ENCODE peak calls at places on chromosomes 4 and X, in four cellular contexts. One of them, this sample, is unnamed.

GRCh38 chr4:106255195-106255594 is 60.8 kb downstream of the TBCK start:
- DNase-seq in HepG2: no peak
- DNase-seq in K562: no peak
- DNase-seq in GM12878: no peak
- DNase-seq in this sample: no peak

GRCh38 chr4:139266583-139267257 is 13.3 kb downstream of the MGARP start:
- DNase-seq in HepG2: peak
- DNase-seq in K562: peak
- DNase-seq in GM12878: peak
- DNase-seq in this sample: no peak

GRCh38 chr4:151606061-151606460 is 154.7 kb downstream of the GATB start:
- DNase-seq in HepG2: no peak
- DNase-seq in K562: no peak
- DNase-seq in GM12878: no peak
- DNase-seq in this sample: no peak

GRCh38 chr4:4422856-4423485 is 36.1 kb downstream of the NSG1 start:
- DNase-seq in HepG2: no peak
- DNase-seq in K562: no peak
- DNase-seq in GM12878: no peak
- DNase-seq in this sample: no peak

GRCh38 chrX:30906726-30907125 is 17.7 kb upstream of the TAB3 start:
- DNase-seq in HepG2: no peak
- DNase-seq in K562: peak
- DNase-seq in GM12878: no peak
- DNase-seq in this sample: peak

GRCh38 chr4:6880691-6881090 is 28.9 kb upstream of the TBC1D14 start:
- DNase-seq in HepG2: no peak
- DNase-seq in K562: no peak
- DNase-seq in GM12878: no peak
- DNase-seq in this sample: no peak

GRCh38 chr4:112881842-112882241 is 167.6 kb upstream of the ANK2 start:
- DNase-seq in HepG2: no peak
- DNase-seq in K562: no peak
- DNase-seq in GM12878: no peak
- DNase-seq in this sample: no peak

GRCh38 chr4:84050014-84050413 is 449.1 kb downstream of the NKX6-1 start:
- DNase-seq in HepG2: no peak
- DNase-seq in K562: no peak
- DNase-seq in GM12878: no peak
- DNase-seq in this sample: no peak

GRCh38 chr4:170071196-170071595 is 18.6 kb downstream of the AADAT start:
- DNase-seq in HepG2: no peak
- DNase-seq in K562: no peak
- DNase-seq in GM12878: no peak
- DNase-seq in this sample: no peak

GRCh38 chrX:24266996-24267395 is 46.9 kb downstream of the SUPT20HL2 start:
- DNase-seq in HepG2: no peak
- DNase-seq in K562: no peak
- DNase-seq in GM12878: no peak
- DNase-seq in this sample: no peak

GRCh38 chrX:20053537-20053936 is 62.7 kb upstream of the BCLAF3 start:
- DNase-seq in HepG2: no peak
- DNase-seq in K562: no peak
- DNase-seq in GM12878: no peak
- DNase-seq in this sample: no peak

GRCh38 chr4:88938138-88938537 is 118.8 kb downstream of the FAM13A start:
- DNase-seq in HepG2: no peak
- DNase-seq in K562: no peak
- DNase-seq in GM12878: no peak
- DNase-seq in this sample: no peak
- TF ChIP-seq SRF in HepG2: no peak
- TF ChIP-seq SRF in K562: no peak
- TF ChIP-seq SRF in GM12878: no peak
- TF ChIP-seq SRF in this sample: no peak

GRCh38 chr4:137181293-137181899 is 350.9 kb downstream of the PCDH18 start:
- DNase-seq in HepG2: no peak
- DNase-seq in K562: no peak
- DNase-seq in GM12878: no peak
- DNase-seq in this sample: no peak
- TF ChIP-seq CEBPB in HepG2: no peak
- TF ChIP-seq CEBPB in K562: no peak
- TF ChIP-seq CEBPB in GM12878: no peak
- TF ChIP-seq CEBPB in this sample: no peak

GRCh38 chr4:40245794-40246546 is 49.1 kb downstream of the RHOH start:
- DNase-seq in HepG2: no peak
- DNase-seq in K562: no peak
- DNase-seq in GM12878: no peak
- DNase-seq in this sample: no peak

GRCh38 chr4:40246938-40247337 is 50.1 kb downstream of the RHOH start:
- DNase-seq in HepG2: no peak
- DNase-seq in K562: no peak
- DNase-seq in GM12878: no peak
- DNase-seq in this sample: no peak

GRCh38 chr4:40247350-40247749 is 50.5 kb downstream of the RHOH start:
- DNase-seq in HepG2: no peak
- DNase-seq in K562: no peak
- DNase-seq in GM12878: no peak
- DNase-seq in this sample: no peak

GRCh38 chr4:40243390-40243948 is 46.6 kb downstream of the RHOH start:
- DNase-seq in HepG2: no peak
- DNase-seq in K562: no peak
- DNase-seq in GM12878: no peak
- DNase-seq in this sample: no peak

DNA sequence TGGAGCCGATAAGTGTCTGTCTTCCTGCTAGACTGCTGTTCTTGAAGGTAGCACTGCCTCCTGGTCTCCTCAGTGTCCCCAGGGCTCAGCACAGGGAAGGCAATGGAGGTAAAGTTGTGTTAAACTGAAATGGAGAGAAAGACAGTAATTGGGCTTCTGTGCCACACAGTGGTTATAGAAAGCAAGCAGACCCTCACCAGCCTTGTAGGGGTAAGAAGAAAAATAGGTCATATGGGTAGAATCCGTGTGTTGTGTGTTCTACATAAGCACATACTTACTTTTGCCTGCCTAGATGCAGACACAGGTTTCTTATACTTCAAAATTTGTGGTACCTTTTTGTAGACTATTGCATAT is 49.7 kb downstream of the RHOH start:
- DNase-seq in HepG2: no peak
- DNase-seq in K562: no peak
- DNase-seq in GM12878: no peak
- DNase-seq in this sample: no peak
- TF ChIP-seq SRF in HepG2: no peak
- TF ChIP-seq SRF in K562: no peak
- TF ChIP-seq SRF in GM12878: no peak
- TF ChIP-seq SRF in this sample: no peak

DNA sequence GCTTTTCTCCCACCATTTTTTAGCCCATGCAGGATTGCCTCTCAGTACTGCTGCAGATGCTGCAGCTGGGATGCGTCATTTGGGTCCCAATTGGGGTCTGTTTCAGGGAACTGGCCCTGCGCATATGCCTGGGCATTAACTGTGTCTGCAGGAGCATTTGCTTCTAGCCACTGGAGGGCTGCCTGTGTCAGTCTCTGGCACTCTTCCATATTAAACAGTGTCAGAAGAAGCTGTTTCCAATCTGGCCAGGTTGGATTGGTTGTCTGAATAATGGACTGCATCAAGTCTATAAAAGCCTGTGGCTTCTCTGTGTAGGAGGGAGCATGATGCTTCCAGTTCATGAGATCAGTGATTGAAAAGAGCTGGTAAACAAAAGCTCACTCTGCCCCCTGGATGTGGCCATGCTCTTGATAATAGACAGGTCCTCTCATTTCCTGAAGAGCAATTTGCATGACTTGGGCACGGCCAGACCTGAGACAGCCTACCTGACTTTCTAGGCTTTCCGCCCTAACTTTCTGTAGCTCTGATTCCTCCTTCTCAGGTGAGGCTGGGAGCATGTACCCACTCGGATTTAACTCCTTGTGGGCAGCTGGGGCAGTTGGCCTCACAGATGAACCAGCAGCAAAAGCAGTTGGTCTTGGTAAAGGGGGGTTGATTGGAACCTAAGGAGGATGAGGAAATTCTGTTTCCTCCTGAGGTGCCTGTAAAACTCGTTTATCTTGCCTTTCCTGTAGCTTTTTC is 29.2 kb downstream of the SULT1E1 start:
- DNase-seq in HepG2: peak
- DNase-seq in K562: no peak
- DNase-seq in GM12878: no peak
- DNase-seq in this sample: no peak
- TF ChIP-seq CEBPB in HepG2: no peak
- TF ChIP-seq CEBPB in K562: no peak
- TF ChIP-seq CEBPB in GM12878: no peak
- TF ChIP-seq CEBPB in this sample: no peak

DNA sequence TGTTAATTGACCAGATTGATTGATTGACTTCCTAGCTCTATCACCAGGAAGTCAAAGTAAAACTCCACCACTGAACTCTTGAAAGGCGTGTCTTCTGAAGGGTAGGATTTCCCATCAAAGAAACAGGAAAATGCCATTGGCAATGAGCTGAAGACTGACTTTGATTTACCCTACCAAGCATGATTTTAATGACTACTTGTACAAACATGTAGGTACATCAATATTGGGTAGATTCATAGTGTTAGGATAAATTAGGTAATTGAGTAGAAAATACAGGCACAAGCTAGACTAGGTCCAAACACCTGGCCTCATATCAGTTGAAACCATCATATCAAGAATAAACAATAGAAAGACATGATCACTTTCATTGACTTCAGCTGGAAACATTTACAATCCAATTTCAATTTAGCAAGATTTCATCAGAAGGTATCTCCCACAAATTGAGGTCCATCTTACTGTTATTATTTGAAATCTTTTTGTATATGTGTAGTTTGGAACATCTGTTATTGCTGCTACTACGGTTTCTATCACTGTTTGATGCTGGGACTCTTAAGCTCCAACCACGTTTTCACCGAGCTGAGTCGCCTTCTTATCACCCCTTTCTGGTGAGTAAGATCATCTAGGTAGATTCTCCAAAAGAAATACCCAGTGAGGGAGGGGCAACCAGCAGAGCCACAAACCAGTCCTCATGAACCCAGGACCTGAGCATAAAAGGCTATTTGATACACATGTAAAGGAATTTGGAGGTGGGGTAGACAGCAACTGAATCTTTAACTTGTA is 53.4 kb upstream of the ATXN3L start:
- DNase-seq in HepG2: no peak
- DNase-seq in K562: no peak
- DNase-seq in GM12878: no peak
- DNase-seq in this sample: no peak
- TF ChIP-seq SRF in HepG2: no peak
- TF ChIP-seq SRF in K562: no peak
- TF ChIP-seq SRF in GM12878: no peak
- TF ChIP-seq SRF in this sample: no peak

GRCh38 chr4:153345011-153345981 is 808 bp downstream of the MND1 start:
- DNase-seq in HepG2: peak
- DNase-seq in K562: peak
- DNase-seq in GM12878: no peak
- DNase-seq in this sample: peak
- TF ChIP-seq CEBPB in HepG2: no peak
- TF ChIP-seq CEBPB in K562: no peak
- TF ChIP-seq CEBPB in GM12878: no peak
- TF ChIP-seq CEBPB in this sample: no peak

GRCh38 chrX:42094208-42094607 is 170.9 kb upstream of the CASK start:
- DNase-seq in HepG2: no peak
- DNase-seq in K562: no peak
- DNase-seq in GM12878: no peak
- DNase-seq in this sample: no peak
- TF ChIP-seq SRF in HepG2: no peak
- TF ChIP-seq SRF in K562: no peak
- TF ChIP-seq SRF in GM12878: no peak
- TF ChIP-seq SRF in this sample: no peak

GRCh38 chrX:18887177-18887820 is 96.6 kb downstream of the PHKA2 start:
- DNase-seq in HepG2: no peak
- DNase-seq in K562: no peak
- DNase-seq in GM12878: no peak
- DNase-seq in this sample: no peak

GRCh38 chrX:18885317-18886004 is 98.5 kb downstream of the PHKA2 start:
- DNase-seq in HepG2: no peak
- DNase-seq in K562: no peak
- DNase-seq in GM12878: peak
- DNase-seq in this sample: no peak

GRCh38 chrX:18884916-18885315 is 99.0 kb downstream of the PHKA2 start:
- DNase-seq in HepG2: no peak
- DNase-seq in K562: no peak
- DNase-seq in GM12878: no peak
- DNase-seq in this sample: no peak

GRCh38 chrX:18886344-18887161 is 97.4 kb downstream of the PHKA2 start:
- DNase-seq in HepG2: peak
- DNase-seq in K562: peak
- DNase-seq in GM12878: peak
- DNase-seq in this sample: peak

DNA sequence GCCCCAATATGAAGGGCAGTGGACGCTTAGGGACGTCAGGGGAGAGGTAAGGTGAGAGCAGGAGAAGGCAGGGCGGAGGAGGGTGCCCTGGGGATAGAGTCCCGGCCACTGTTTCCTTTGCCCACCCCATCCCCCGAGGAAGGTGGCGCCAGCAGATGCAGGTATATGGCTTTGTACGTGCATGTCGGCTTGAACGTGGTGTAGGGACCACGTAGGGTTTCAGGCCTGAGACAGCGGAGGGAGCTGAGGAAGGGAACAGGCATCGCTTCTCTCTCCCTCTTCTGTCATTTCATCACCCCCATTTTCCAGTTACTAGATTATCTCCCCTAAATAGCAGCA is 97.9 kb downstream of the PHKA2 start:
- DNase-seq in HepG2: no peak
- DNase-seq in K562: no peak
- DNase-seq in GM12878: no peak
- DNase-seq in this sample: no peak
- TF ChIP-seq CEBPB in HepG2: no peak
- TF ChIP-seq CEBPB in K562: no peak
- TF ChIP-seq CEBPB in GM12878: no peak
- TF ChIP-seq CEBPB in this sample: no peak

GRCh38 chr4:8427262-8427661 is 13.3 kb downstream of the ACOX3 start:
- DNase-seq in HepG2: no peak
- DNase-seq in K562: no peak
- DNase-seq in GM12878: no peak
- DNase-seq in this sample: no peak

GRCh38 chr4:8422786-8423185 is 17.7 kb downstream of the ACOX3 start:
- DNase-seq in HepG2: no peak
- DNase-seq in K562: no peak
- DNase-seq in GM12878: no peak
- DNase-seq in this sample: no peak

GRCh38 chr4:8431553-8431952 is 9.0 kb downstream of the ACOX3 start:
- DNase-seq in HepG2: no peak
- DNase-seq in K562: no peak
- DNase-seq in GM12878: no peak
- DNase-seq in this sample: no peak

GRCh38 chr4:8428288-8429097 is 12.0 kb downstream of the ACOX3 start:
- DNase-seq in HepG2: peak
- DNase-seq in K562: peak
- DNase-seq in GM12878: peak
- DNase-seq in this sample: peak

GRCh38 chr4:8427761-8428287 is 12.7 kb downstream of the ACOX3 start:
- DNase-seq in HepG2: peak
- DNase-seq in K562: peak
- DNase-seq in GM12878: no peak
- DNase-seq in this sample: no peak
- TF ChIP-seq SRF in HepG2: peak
- TF ChIP-seq SRF in K562: peak
- TF ChIP-seq SRF in GM12878: peak
- TF ChIP-seq SRF in this sample: peak

This sample was measured in HCT116.